ENCODE peak calls at places on chromosomes 13 and 19, in ten cellular contexts. W is omental fat pad; B is fibroblast of pulmonary artery; U is uterus; Z is CD4-positive, alpha-beta T cell; F is bronchial epithelial cell; M is PC-3; P is astrocyte of the cerebellum; Y is right atrium auricular region; S is vagina. K is an unnamed sample.

GRCh38 chr13:36884235-36884634 is 35.8 kb downstream of the SMAD9 start:
- DNase-seq in W (no peak), B (no peak), U (no peak), Z (no peak), F (no peak), M (no peak), P (peak), Y (no peak), S (no peak), K (no peak)

GRCh38 chr13:69857188-69857821 is 250.3 kb upstream of the ATXN8OS start:
- DNase-seq in W (no peak), B (peak), U (no peak), Z (no peak), F (peak), M (peak), P (peak), Y (no peak), S (no peak), K (no peak)

GRCh38 chr19:13172335-13173128 is 22.3 kb downstream of the IER2 start:
- DNase-seq in W (peak), B (peak), U (peak), Z (peak), F (peak), M (peak), P (no peak), Y (peak), S (no peak), K (peak)

GRCh38 chr13:51942189-51942588 is 69.1 kb downstream of the ATP7B start:
- DNase-seq in W (no peak), B (no peak), U (no peak), Z (peak), F (peak), M (peak), P (no peak), Y (no peak), S (no peak), K (no peak)

GRCh38 chr13:73368608-73369007 is 309.8 kb downstream of the KLF5 start:
- DNase-seq in W (no peak), B (no peak), U (no peak), Z (no peak), F (peak), M (no peak), P (no peak), Y (no peak), S (no peak), K (no peak)

GRCh38 chr13:51625555-51626345 is 41.5 kb downstream of the WDFY2 start:
- DNase-seq in W (no peak), B (peak), U (no peak), Z (no peak), F (peak), M (no peak), P (peak), Y (no peak), S (no peak), K (no peak)

GRCh38 chr19:55024111-55024510 is 14.0 kb downstream of the GP6 start:
- DNase-seq in W (no peak), B (no peak), U (no peak), Z (no peak), F (no peak), M (no peak), P (no peak), Y (no peak), S (no peak), K (no peak)

GRCh38 chr13:30133976-30134375 is 173.4 kb downstream of the KATNAL1 start:
- DNase-seq in W (no peak), B (no peak), U (no peak), Z (no peak), F (no peak), M (no peak), P (no peak), Y (no peak), S (no peak), K (no peak)

GRCh38 chr19:6668696-6669095 is 1.3 kb downstream of the TNFSF14 start:
- DNase-seq in W (no peak), B (no peak), U (no peak), Z (no peak), F (no peak), M (no peak), P (no peak), Y (no peak), S (no peak), K (no peak)

GRCh38 chr13:44425041-44425814 is 51.6 kb downstream of the SERP2 start:
- DNase-seq in W (no peak), B (no peak), U (no peak), Z (no peak), F (no peak), M (no peak), P (no peak), Y (no peak), S (peak), K (no peak)

GRCh38 chr19:8329993-8330392 is 8.7 kb downstream of the RPS28 start:
- DNase-seq in W (no peak), B (no peak), U (no peak), Z (no peak), F (peak), M (no peak), P (no peak), Y (no peak), S (no peak), K (no peak)

GRCh38 chr13:108302279-108302678 is 32.8 kb downstream of the TNFSF13B start:
- DNase-seq in W (no peak), B (no peak), U (no peak), Z (no peak), F (peak), M (peak), P (no peak), Y (no peak), S (no peak), K (no peak)
- TF ChIP-seq CTCF in W (no peak), B (no peak), U (no peak), Z (no peak), F (no peak), M (no peak), P (no peak), Y (no peak), S (no peak), K (no peak)

DNA sequence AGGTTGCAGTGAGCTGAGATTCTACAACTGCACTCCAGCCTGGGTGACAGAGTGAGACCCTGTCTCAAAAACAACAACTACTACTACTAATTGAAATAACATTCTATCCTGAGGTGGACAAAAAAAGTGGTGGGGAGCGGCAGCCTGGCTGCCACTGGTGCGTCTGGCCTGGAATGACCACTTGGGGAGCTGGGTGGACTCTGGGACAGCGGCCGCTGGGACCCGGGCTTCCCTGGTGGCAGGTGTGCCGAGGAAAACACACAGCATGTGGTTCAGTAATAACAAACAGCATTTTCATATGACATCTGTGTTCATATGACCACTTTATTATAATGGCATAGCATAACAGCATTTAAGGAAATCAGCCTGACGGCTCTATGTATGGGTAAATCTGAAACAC is 33.9 kb downstream of the TFDP1 start:
- DNase-seq in W (no peak), B (no peak), U (no peak), Z (no peak), F (no peak), M (no peak), P (no peak), Y (no peak), S (no peak), K (no peak)
- TF ChIP-seq CTCF in W (no peak), B (no peak), U (no peak), Z (no peak), F (no peak), M (no peak), P (no peak), Y (no peak), S (no peak), K (no peak)

DNA sequence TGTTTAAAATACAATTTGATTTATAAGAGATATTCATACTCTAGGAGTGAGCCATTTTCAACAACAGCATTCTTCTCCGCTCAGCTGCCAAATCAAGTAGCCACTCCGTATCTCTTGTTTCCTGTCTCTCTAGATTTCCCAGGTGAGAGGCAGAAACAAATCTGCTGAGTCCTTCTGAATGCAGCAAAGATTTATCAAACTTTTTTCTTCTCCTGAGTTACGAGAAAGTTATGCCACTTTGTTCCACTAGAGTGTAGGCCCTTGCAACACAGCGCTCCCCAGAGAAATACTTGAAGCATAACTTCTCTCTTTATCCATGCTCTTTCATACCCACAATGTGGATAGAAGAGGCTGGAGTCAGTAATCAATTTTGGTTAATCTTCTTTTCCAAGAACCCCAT is 1960.8 kb downstream of the OLFM4 start:
- DNase-seq in W (no peak), B (no peak), U (no peak), Z (no peak), F (no peak), M (no peak), P (no peak), Y (no peak), S (no peak), K (no peak)
- TF ChIP-seq CTCF in W (no peak), B (no peak), U (no peak), Z (no peak), F (no peak), M (no peak), P (no peak), Y (no peak), S (no peak), K (no peak)

DNA sequence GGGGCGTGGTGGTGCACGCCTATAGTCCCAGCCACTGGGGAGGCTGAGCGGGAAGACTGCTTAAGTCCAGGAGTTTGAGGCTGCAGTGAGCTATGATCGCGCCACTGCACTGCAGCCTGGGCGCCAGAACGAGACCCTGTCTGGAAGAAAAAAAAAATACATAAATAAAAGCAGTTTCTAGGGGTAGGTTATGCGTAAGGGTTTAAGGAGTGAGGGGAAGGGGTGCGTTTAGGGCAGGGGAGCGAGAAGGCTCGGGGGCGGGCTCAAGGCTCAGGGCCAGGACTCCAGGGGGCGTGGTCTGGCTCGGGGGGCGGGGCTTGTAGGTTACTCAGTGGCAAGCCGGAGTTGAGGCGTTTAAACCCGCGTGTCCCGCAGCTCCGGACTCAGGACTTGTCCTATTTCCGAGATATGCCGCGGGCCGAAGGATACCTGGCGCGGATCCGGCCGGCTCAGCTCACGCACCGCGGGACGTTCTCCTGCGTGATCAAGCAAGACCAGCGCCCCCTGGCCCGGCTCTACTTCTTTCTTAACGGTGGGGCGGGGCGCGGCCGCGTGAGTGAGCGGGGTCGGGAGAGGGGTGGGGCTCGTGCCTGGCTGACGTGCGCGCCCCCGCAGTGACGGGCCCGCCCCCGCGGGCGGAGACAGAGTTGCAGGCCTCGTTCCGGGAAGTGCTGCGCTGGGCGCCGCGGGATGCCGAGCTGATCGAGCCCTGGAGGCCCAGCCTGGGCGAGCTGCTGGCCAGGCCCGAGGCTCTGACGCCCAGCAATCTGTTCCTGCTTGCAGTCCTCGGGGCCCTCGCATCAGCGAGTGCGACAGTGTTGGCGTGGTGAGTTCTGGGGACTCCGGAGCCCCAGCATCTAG is 10.8 kb downstream of the SPACA6 start:
- DNase-seq in W (peak), B (peak), U (peak), Z (peak), F (peak), M (peak), P (peak), Y (peak), S (peak), K (peak)
- TF ChIP-seq CTCF in W (no peak), B (peak), U (peak), Z (peak), F (peak), M (peak), P (peak), Y (peak), S (peak), K (peak)

GRCh38 chr19:46297700-46298476 is 1.0 kb downstream of the HIF3A start:
- DNase-seq in W (no peak), B (peak), U (peak), Z (no peak), F (no peak), M (no peak), P (no peak), Y (peak), S (peak), K (no peak)

GRCh38 chr19:46299004-46299509 is 2.2 kb downstream of the HIF3A start:
- DNase-seq in W (peak), B (peak), U (peak), Z (no peak), F (peak), M (peak), P (peak), Y (peak), S (peak), K (no peak)

GRCh38 chr19:46296722-46297431 is at the start of gene HIF3A:
- DNase-seq in W (no peak), B (peak), U (peak), Z (no peak), F (no peak), M (no peak), P (no peak), Y (peak), S (no peak), K (no peak)

GRCh38 chr19:46298477-46299003 is 1.7 kb downstream of the HIF3A start:
- DNase-seq in W (no peak), B (no peak), U (no peak), Z (no peak), F (no peak), M (no peak), P (no peak), Y (no peak), S (no peak), K (no peak)

DNA sequence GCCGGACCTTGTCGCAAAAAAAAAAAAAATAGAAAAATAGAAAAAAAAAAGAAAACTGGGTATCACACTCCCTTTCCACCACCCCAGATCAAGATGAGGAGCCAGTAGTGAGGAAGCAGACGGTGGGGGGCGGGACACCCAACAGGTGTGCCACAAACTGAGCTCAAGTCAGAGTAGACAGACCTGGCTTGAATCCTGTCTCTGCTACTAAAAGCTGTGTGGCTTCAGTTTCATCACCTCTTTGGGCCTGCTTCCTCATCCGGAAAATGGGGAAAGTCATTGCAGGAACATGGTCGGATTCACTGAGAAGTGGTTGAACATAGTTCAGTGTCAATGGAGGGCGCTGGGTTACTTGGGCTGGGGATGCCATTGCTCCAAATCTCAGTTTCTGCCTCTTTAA is 2.9 kb downstream of the HIF3A start:
- DNase-seq in W (no peak), B (no peak), U (no peak), Z (no peak), F (no peak), M (no peak), P (no peak), Y (no peak), S (no peak), K (no peak)
- TF ChIP-seq CTCF in W (no peak), B (no peak), U (no peak), Z (no peak), F (no peak), M (no peak), P (no peak), Y (no peak), S (no peak), K (no peak)

GRCh38 chr19:24033962-24034342 is 53.0 kb upstream of the ZNF254 start:
- DNase-seq in W (peak), B (peak), U (peak), Z (no peak), F (peak), M (peak), P (peak), Y (peak), S (no peak), K (peak)

GRCh38 chr19:24032651-24033050 is 54.3 kb upstream of the ZNF254 start:
- DNase-seq in W (no peak), B (no peak), U (no peak), Z (no peak), F (no peak), M (no peak), P (no peak), Y (peak), S (no peak), K (no peak)

GRCh38 chr19:24029941-24030636 is 56.9 kb upstream of the ZNF254 start:
- DNase-seq in W (no peak), B (no peak), U (no peak), Z (no peak), F (no peak), M (no peak), P (no peak), Y (no peak), S (no peak), K (no peak)

GRCh38 chr19:24033308-24033961 is 53.6 kb upstream of the ZNF254 start:
- DNase-seq in W (peak), B (peak), U (peak), Z (peak), F (peak), M (peak), P (peak), Y (peak), S (peak), K (peak)
- TF ChIP-seq CTCF in W (no peak), B (no peak), U (no peak), Z (no peak), F (peak), M (peak), P (no peak), Y (peak), S (no peak), K (no peak)